ENCODE peak calls at places on chromosomes 7 and 10, in five cellular contexts. One of them, this sample, is unnamed.
A peak's percentile ranks its signal among the peaks of the same experiment; 100 is the strongest.

GRCh38 chr7:54699715-54700114 is 59.3 kb downstream of the SEC61G start:
- DNase-seq in foreskin keratinocyte: no peak
- DNase-seq in AG04450: no peak
- DNase-seq in Peyer's patch: no peak
- DNase-seq in pancreas: no peak
- DNase-seq in this sample: no peak

GRCh38 chr7:117173001-117173400 is 149.9 kb downstream of the WNT2 start:
- DNase-seq in foreskin keratinocyte: no peak
- DNase-seq in AG04450: no peak
- DNase-seq in Peyer's patch: no peak
- DNase-seq in pancreas: no peak
- DNase-seq in this sample: no peak

GRCh38 chr10:29519670-29520069 is 115.1 kb downstream of the SVIL start:
- DNase-seq in foreskin keratinocyte: no peak
- DNase-seq in AG04450: no peak
- DNase-seq in Peyer's patch: no peak
- DNase-seq in pancreas: no peak
- DNase-seq in this sample: no peak

GRCh38 chr10:90847436-90847835 is 10.4 kb downstream of the HTR7 start:
- DNase-seq in foreskin keratinocyte: peak; percentile 72
- DNase-seq in AG04450: no peak
- DNase-seq in Peyer's patch: no peak
- DNase-seq in pancreas: no peak
- DNase-seq in this sample: peak; percentile 74

GRCh38 chr10:132163278-132163765 is 23.4 kb upstream of the DPYSL4 start:
- DNase-seq in foreskin keratinocyte: no peak
- DNase-seq in AG04450: no peak
- DNase-seq in Peyer's patch: no peak
- DNase-seq in pancreas: peak; percentile 62
- DNase-seq in this sample: no peak

GRCh38 chr10:95034401-95034800 is 34.9 kb downstream of the CYP2C8 start:
- DNase-seq in foreskin keratinocyte: no peak
- DNase-seq in AG04450: no peak
- DNase-seq in Peyer's patch: no peak
- DNase-seq in pancreas: no peak
- DNase-seq in this sample: no peak

GRCh38 chr7:90473819-90474218 is 4.4 kb downstream of the PTTG1IP2 start:
- DNase-seq in foreskin keratinocyte: peak; percentile 44
- DNase-seq in AG04450: no peak
- DNase-seq in Peyer's patch: no peak
- DNase-seq in pancreas: no peak
- DNase-seq in this sample: no peak

GRCh38 chr7:42244828-42245227 is 7.8 kb upstream of the GLI3 start:
- DNase-seq in foreskin keratinocyte: no peak
- DNase-seq in AG04450: no peak
- DNase-seq in Peyer's patch: no peak
- DNase-seq in pancreas: no peak
- DNase-seq in this sample: no peak

GRCh38 chr7:38453187-38453586 is 178.0 kb downstream of the AMPH start:
- DNase-seq in foreskin keratinocyte: no peak
- DNase-seq in AG04450: no peak
- DNase-seq in Peyer's patch: no peak
- DNase-seq in pancreas: no peak
- DNase-seq in this sample: no peak

GRCh38 chr10:118621304-118621942 is 26.0 kb upstream of the PRLHR start:
- DNase-seq in foreskin keratinocyte: peak; percentile 8
- DNase-seq in AG04450: no peak
- DNase-seq in Peyer's patch: no peak
- DNase-seq in pancreas: no peak
- DNase-seq in this sample: no peak

GRCh38 chr10:127906548-127907377 is at the start of gene PTPRE:
- DNase-seq in foreskin keratinocyte: no peak
- DNase-seq in AG04450: no peak
- DNase-seq in Peyer's patch: peak; percentile 84
- DNase-seq in pancreas: peak; percentile 86
- DNase-seq in this sample: no peak

GRCh38 chr10:62384057-62384446 is 9.9 kb downstream of the ZNF365 start:
- DNase-seq in foreskin keratinocyte: peak; percentile 97
- DNase-seq in AG04450: peak; percentile 33
- DNase-seq in Peyer's patch: no peak
- DNase-seq in pancreas: no peak
- DNase-seq in this sample: peak; percentile 99

GRCh38 chr7:120993011-120993574 is 4.6 kb downstream of the CPED1 start:
- DNase-seq in foreskin keratinocyte: no peak
- DNase-seq in AG04450: no peak
- DNase-seq in Peyer's patch: no peak
- DNase-seq in pancreas: no peak
- DNase-seq in this sample: no peak
- H3K27ac ChIP-seq in foreskin keratinocyte: no peak overlapping the region
- H3K27ac ChIP-seq in AG04450: no peak overlapping the region
- H3K27ac ChIP-seq in Peyer's patch: no peak overlapping the region
- H3K27ac ChIP-seq in pancreas: no peak overlapping the region
- H3K27ac ChIP-seq in this sample: no peak overlapping the region

GRCh38 chr10:102776779-102777417 is 33.1 kb downstream of the WBP1L start:
- DNase-seq in foreskin keratinocyte: peak; percentile 91
- DNase-seq in AG04450: peak; percentile 91
- DNase-seq in Peyer's patch: peak; percentile 71
- DNase-seq in pancreas: peak; percentile 65
- DNase-seq in this sample: peak; percentile 66

GRCh38 chr10:102773320-102773719 is 29.6 kb downstream of the WBP1L start:
- DNase-seq in foreskin keratinocyte: no peak
- DNase-seq in AG04450: no peak
- DNase-seq in Peyer's patch: no peak
- DNase-seq in pancreas: no peak
- DNase-seq in this sample: no peak

GRCh38 chr10:102775201-102775972 is 31.6 kb downstream of the WBP1L start:
- DNase-seq in foreskin keratinocyte: no peak
- DNase-seq in AG04450: no peak
- DNase-seq in Peyer's patch: no peak
- DNase-seq in pancreas: no peak
- DNase-seq in this sample: no peak

GRCh38 chr10:102775973-102776669 is 32.4 kb downstream of the WBP1L start:
- DNase-seq in foreskin keratinocyte: no peak
- DNase-seq in AG04450: peak; percentile 36
- DNase-seq in Peyer's patch: peak; percentile 72
- DNase-seq in pancreas: no peak
- DNase-seq in this sample: no peak

GRCh38 chr10:102773986-102774385 is 30.2 kb downstream of the WBP1L start:
- DNase-seq in foreskin keratinocyte: no peak
- DNase-seq in AG04450: no peak
- DNase-seq in Peyer's patch: no peak
- DNase-seq in pancreas: no peak
- DNase-seq in this sample: no peak
- H3K27ac ChIP-seq in foreskin keratinocyte: no peak overlapping the region
- H3K27ac ChIP-seq in AG04450: no peak overlapping the region
- H3K27ac ChIP-seq in Peyer's patch: peak overlapping the region; percentile 46
- H3K27ac ChIP-seq in pancreas: no peak overlapping the region
- H3K27ac ChIP-seq in this sample: no peak overlapping the region

DNA sequence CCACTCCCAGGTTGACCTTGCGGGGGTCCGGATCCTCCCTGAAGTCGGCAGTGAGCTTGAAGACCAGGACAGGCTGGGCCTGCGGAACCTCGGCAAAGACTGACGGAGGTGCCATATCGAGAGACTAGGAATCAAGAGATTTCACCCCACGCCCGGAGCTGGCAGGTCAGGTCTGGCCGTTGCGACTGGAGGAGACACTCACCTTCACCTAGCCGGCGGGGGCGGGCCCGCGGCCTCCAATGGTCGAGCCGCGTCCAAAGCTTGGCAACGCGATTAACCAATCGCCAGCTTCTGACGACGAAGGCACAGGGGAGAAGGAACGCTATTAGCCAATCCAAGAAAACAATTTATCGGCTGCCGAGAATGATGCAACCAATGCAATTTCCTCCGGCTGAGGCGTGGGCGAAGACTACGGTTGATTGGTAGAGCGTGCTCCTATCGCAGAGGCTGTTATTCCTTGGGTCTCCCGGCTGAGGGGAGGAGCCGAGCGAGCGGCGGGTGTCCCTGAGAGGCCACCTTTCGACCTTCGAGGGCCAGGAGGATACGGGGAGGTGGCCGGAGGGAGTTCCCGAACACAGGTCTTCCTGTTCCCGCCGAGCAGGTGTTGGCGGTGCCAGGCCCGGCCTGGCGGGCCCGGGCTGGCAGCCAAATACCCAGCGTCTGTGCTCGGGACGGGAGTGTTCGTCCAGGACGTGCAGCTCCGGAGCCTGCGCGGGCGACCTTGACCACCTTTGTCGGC is at the start of gene GOT1:
- DNase-seq in foreskin keratinocyte: peak; percentile 98
- DNase-seq in AG04450: peak; percentile 97
- DNase-seq in Peyer's patch: peak; percentile 98
- DNase-seq in pancreas: peak; percentile 98
- DNase-seq in this sample: peak; percentile 95
- H3K27ac ChIP-seq in foreskin keratinocyte: peak within 1 kb of the TSS; percentile 40
- H3K27ac ChIP-seq in AG04450: peak within 1 kb of the TSS; percentile 87
- H3K27ac ChIP-seq in Peyer's patch: peak within 1 kb of the TSS; percentile 87
- H3K27ac ChIP-seq in pancreas: peak within 1 kb of the TSS; percentile 90
- H3K27ac ChIP-seq in this sample: peak within 1 kb of the TSS; percentile 87

DNA sequence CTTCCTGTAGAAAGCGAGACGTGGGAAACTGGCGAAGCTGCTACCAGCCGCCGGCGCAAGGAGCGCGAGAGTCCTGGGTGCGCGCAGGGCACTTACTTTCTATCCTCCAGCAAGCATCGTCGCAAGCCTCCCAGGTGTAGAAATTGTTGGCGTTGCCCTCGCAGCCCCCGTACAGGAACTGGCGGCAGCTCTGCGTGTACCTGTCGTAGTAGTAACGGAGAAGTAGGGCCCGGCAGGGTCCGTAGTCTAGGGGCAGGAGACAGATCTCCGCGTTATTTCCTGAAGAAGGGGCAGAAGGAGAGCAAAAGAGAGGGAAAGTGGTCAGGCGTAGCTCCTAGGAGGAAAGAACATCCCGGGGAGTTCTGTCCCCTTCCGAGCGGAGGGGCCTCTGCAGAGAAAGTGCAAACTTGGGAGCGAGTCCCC is 501 bp downstream of the TFPI2 start:
- DNase-seq in foreskin keratinocyte: peak; percentile 47
- DNase-seq in AG04450: no peak
- DNase-seq in Peyer's patch: no peak
- DNase-seq in pancreas: peak; percentile 70
- DNase-seq in this sample: peak; percentile 33
- H3K27ac ChIP-seq in foreskin keratinocyte: peak overlapping the region; percentile 88
- H3K27ac ChIP-seq in AG04450: no peak overlapping the region
- H3K27ac ChIP-seq in Peyer's patch: no peak overlapping the region
- H3K27ac ChIP-seq in pancreas: peak overlapping the region; percentile 63
- H3K27ac ChIP-seq in this sample: peak overlapping the region; percentile 68

GRCh38 chr10:15856328-15857000 is 3.8 kb downstream of the MINDY3 start:
- DNase-seq in foreskin keratinocyte: no peak
- DNase-seq in AG04450: no peak
- DNase-seq in Peyer's patch: no peak
- DNase-seq in pancreas: no peak
- DNase-seq in this sample: no peak
- H3K27ac ChIP-seq in foreskin keratinocyte: no peak overlapping the region
- H3K27ac ChIP-seq in AG04450: no peak overlapping the region
- H3K27ac ChIP-seq in Peyer's patch: no peak overlapping the region
- H3K27ac ChIP-seq in pancreas: no peak overlapping the region
- H3K27ac ChIP-seq in this sample: peak overlapping the region; percentile 45

GRCh38 chr7:106568680-106569499 is 92.1 kb downstream of the CCDC71L start:
- DNase-seq in foreskin keratinocyte: peak; percentile 56
- DNase-seq in AG04450: peak; percentile 55
- DNase-seq in Peyer's patch: no peak
- DNase-seq in pancreas: no peak
- DNase-seq in this sample: peak; percentile 72
- H3K27ac ChIP-seq in foreskin keratinocyte: peak overlapping the region; percentile 27
- H3K27ac ChIP-seq in AG04450: peak overlapping the region; percentile 77
- H3K27ac ChIP-seq in Peyer's patch: no peak overlapping the region
- H3K27ac ChIP-seq in pancreas: no peak overlapping the region
- H3K27ac ChIP-seq in this sample: peak overlapping the region; percentile 87

DNA sequence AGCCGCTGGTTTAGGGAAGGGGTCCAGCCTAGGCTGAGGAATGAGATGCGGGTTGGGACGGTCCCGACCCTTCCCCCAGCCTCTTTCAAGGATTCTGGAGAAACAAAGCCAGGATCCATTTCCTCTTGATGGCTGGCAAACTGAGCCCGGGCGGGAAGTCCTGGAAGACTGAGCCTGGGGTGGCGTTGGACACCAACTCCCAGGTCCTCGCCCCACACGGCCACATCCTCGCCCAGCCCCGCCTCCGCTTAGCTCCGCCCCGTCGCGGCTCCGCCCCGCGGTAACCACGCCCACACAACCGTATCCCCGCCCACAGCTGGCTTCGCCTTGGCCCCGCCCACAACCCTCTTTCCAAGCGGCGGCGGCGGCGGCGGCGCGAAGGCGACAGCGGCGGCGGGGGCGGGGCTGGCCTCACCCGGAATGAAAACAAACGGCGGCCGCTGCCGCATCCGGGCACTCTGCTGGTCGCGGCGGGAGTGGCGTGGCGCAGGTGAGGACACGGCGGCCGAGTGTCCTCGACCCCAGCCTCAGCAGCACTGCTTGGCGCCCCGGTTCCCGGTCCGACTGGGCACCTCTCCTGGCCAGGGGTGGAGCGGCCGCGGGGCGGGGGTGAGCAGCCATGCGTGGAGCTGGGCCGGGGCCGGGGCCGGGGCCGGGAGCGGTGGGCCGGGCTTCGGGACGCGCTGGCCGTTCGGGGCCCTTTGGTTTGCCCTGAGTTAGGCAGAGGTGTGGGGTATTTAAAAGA is at the start of gene NUB1:
- DNase-seq in foreskin keratinocyte: peak; percentile 21
- DNase-seq in AG04450: peak; percentile 46
- DNase-seq in Peyer's patch: peak; percentile 96
- DNase-seq in pancreas: peak; percentile 96
- DNase-seq in this sample: peak; percentile 8
- H3K27ac ChIP-seq in foreskin keratinocyte: peak within 1 kb of the TSS; percentile 93
- H3K27ac ChIP-seq in AG04450: no peak within 1 kb of the TSS
- H3K27ac ChIP-seq in Peyer's patch: peak within 1 kb of the TSS; percentile 93
- H3K27ac ChIP-seq in pancreas: peak within 1 kb of the TSS; percentile 70
- H3K27ac ChIP-seq in this sample: peak within 1 kb of the TSS; percentile 44